ENCODE peak calls at places on chromosome 10, in four cellular contexts. F is HCT116, U is K562, V is HepG2. Y is an unnamed sample.

GRCh38 chr10:88544140-88544870 is 38.8 kb downstream of the RNLS start:
- DNase-seq in F (no peak), U (no peak), V (no peak), Y (no peak)

GRCh38 chr10:71515531-71516172 is 118.9 kb downstream of the CDH23 start:
- DNase-seq in F (no peak), U (no peak), V (no peak), Y (no peak)

GRCh38 chr10:133453516-133454203 is at the start of gene SCART1:
- DNase-seq in F (no peak), U (no peak), V (no peak), Y (no peak)

GRCh38 chr10:91974960-91975359 is 51.4 kb downstream of the BTAF1 start:
- DNase-seq in F (no peak), U (no peak), V (no peak), Y (peak; percentile 8)

GRCh38 chr10:132889091-132889490 is 53.3 kb downstream of the CFAP46 start:
- DNase-seq in F (no peak), U (no peak), V (no peak), Y (no peak)

GRCh38 chr10:86684305-86684704 is 16.0 kb downstream of the LDB3 start:
- DNase-seq in F (no peak), U (peak; percentile 36), V (no peak), Y (no peak)

GRCh38 chr10:28533571-28534304 is 820 bp downstream of the WAC start:
- DNase-seq in F (no peak), U (peak; percentile 58), V (peak; percentile 13), Y (no peak)

GRCh38 chr10:108662975-108663374 is 1260.3 kb downstream of the XPNPEP1 start:
- DNase-seq in F (no peak), U (no peak), V (no peak), Y (no peak)

GRCh38 chr10:117007080-117007479 is 2.1 kb upstream of the SHTN1 start:
- DNase-seq in F (peak; percentile 81), U (peak; percentile 23), V (peak; percentile 25), Y (peak; percentile 15)

GRCh38 chr10:100291356-100291755 is 4.9 kb upstream of the BLOC1S2 start:
- DNase-seq in F (no peak), U (no peak), V (no peak), Y (no peak)

GRCh38 chr10:116272497-116273221 is at the start of gene GFRA1:
- DNase-seq in F (no peak), U (no peak), V (no peak), Y (no peak)

GRCh38 chr10:31460242-31460641 is 141.2 kb downstream of the ZEB1 start:
- DNase-seq in F (no peak), U (no peak), V (no peak), Y (no peak)

GRCh38 chr10:79044846-79045245 is 23.9 kb upstream of the ZMIZ1 start:
- DNase-seq in F (no peak), U (no peak), V (no peak), Y (no peak)

GRCh38 chr10:373516-374309 is 238.5 kb downstream of the ZMYND11 start:
- DNase-seq in F (no peak), U (no peak), V (peak; percentile 80), Y (no peak)

GRCh38 chr10:28280652-28281051 is 22.2 kb downstream of the MPP7 start:
- DNase-seq in F (no peak), U (no peak), V (no peak), Y (no peak)

GRCh38 chr10:117254774-117255735 is 14.1 kb downstream of the SLC18A2 start:
- DNase-seq in F (no peak), U (no peak), V (no peak), Y (no peak)

GRCh38 chr10:91422915-91423314 is 12.8 kb downstream of the HECTD2 start:
- DNase-seq in F (no peak), U (no peak), V (no peak), Y (no peak)

GRCh38 chr10:51907342-51907741 is 207.9 kb upstream of the CSTF2T start:
- DNase-seq in F (no peak), U (no peak), V (no peak), Y (no peak)

GRCh38 chr10:3563298-3563697 is 221.7 kb downstream of the KLF6 start:
- DNase-seq in F (no peak), U (no peak), V (no peak), Y (no peak)

GRCh38 chr10:6694447-6695155 is 114.5 kb upstream of the PRKCQ start:
- DNase-seq in F (no peak), U (no peak), V (no peak), Y (no peak)

GRCh38 chr10:129740532-129741279 is 223.4 kb downstream of the EBF3 start:
- DNase-seq in F (no peak), U (no peak), V (no peak), Y (no peak)

GRCh38 chr10:122461367-122461728 is at the start of gene HTRA1:
- DNase-seq in F (no peak), U (no peak), V (no peak), Y (no peak)

GRCh38 chr10:35079763-35080162 is 10.4 kb downstream of the CUL2 start:
- DNase-seq in F (peak; percentile 15), U (no peak), V (no peak), Y (no peak)

GRCh38 chr10:113961261-113961938 is 82.3 kb upstream of the ADRB1 start:
- DNase-seq in F (no peak), U (no peak), V (no peak), Y (no peak)

GRCh38 chr10:18066947-18067346 is 73.3 kb upstream of the CACNB2 start:
- DNase-seq in F (no peak), U (no peak), V (no peak), Y (no peak)

GRCh38 chr10:15427836-15428414 is 56.8 kb upstream of the FAM171A1 start:
- DNase-seq in F (peak; percentile 35), U (peak; percentile 21), V (peak; percentile 41), Y (no peak)

GRCh38 chr10:76433161-76434005 is 1002.0 kb downstream of the LRMDA start:
- DNase-seq in F (no peak), U (no peak), V (peak; percentile 9), Y (no peak)

DNA sequence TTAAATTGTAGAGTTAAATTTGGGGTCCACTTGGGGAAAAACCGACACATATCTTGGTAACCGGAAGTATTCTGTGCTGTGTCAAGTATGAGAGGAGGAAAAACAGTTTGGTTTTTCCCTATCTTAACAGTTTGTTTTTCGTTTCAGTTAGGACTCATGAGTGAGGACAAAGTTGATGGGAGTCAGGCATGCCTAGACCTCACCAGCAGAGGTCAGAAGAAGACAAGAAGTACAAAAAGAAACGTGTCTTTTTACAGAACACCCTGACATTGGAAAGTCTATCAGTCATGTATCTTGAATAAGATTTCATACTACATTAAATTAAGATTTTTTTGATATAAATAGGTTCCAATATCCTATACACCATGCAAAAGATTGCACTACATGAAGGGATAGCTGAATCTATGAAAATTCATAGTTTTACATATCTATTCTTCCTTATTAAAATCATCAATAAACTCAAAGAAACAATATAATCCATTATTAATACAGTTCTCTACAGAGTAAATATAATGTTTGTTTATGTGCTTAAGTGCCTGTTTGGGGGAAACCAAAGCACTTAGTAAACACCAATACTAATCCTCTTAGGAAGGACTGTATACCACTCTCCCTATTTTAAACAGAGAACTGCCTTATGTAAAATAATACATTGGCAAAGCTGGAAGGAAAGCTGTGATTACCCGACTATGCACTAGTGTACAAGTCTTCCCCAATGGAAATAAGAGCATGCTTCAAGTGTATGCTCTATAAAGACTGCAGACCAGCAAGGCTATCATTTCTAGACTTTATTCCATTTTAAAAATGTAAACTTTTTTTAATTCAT is 95.6 kb downstream of the USP6NL start:
- DNase-seq in F (peak; percentile 54), U (peak; percentile 56), V (peak; percentile 68), Y (peak; percentile 43)
- H3K27ac ChIP-seq in F (no peak overlapping the region), U (peak overlapping the region; percentile 41), V (no peak overlapping the region), Y (no peak overlapping the region)

GRCh38 chr10:131654471-131655087 is 246.2 kb upstream of the PPP2R2D start:
- DNase-seq in F (no peak), U (no peak), V (no peak), Y (no peak)

GRCh38 chr10:131653140-131653539 is 247.7 kb upstream of the PPP2R2D start:
- DNase-seq in F (no peak), U (no peak), V (no peak), Y (no peak)

GRCh38 chr10:131652416-131652815 is 248.4 kb upstream of the PPP2R2D start:
- DNase-seq in F (no peak), U (no peak), V (no peak), Y (no peak)

GRCh38 chr10:131655101-131655849 is 245.5 kb upstream of the PPP2R2D start:
- DNase-seq in F (no peak), U (no peak), V (no peak), Y (no peak)

GRCh38 chr10:131653550-131654470 is 247.0 kb upstream of the PPP2R2D start:
- DNase-seq in F (no peak), U (no peak), V (no peak), Y (no peak)
- TF ChIP-seq TCF7L2 in F (no peak), U (no peak), V (no peak), Y (no peak)

DNA sequence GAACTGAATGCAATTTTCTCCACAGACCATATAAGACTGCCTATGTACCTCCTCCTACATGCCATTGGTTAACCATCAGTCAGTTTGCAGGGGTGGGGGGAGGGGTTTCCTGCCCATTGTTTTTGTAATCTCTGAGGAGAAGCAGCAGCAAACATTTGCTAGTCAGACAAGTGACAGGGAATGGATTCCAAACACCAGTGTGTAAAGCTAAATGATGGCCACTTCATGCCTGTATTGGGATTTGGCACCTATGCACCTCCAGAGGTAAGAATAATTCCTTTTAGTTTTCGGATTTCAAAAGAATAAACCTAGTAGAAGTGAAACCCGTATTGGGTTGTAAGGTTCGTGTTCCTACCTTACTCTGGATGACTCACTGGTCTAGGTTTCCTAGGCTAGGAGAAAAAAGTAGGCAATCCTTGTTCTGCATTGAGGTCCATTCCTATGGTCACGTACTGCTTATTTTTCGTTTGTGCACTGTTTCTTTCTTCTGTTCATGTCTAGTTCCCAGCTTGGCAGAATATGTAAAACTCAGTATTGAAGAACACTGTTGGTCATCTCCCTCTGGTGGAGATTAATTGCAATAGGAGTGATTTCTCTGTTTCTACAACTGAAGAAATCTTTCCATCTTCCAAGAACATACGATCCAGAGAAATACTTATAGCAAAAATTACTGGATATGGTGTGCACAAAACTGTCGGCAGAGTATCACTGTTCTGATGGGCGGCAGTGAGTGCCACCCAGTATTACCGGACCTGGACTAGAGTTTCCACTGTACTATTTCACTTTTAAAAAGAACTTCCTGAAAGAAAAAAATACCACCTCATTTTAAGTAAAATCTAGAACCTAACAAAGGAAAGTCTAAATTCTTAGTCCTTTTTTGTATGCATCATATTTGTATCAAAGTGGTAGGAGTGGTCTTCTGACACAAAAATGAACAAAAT is at the start of gene AKR1C3:
- DNase-seq in F (peak; percentile 51), U (peak; percentile 30), V (peak; percentile 78), Y (no peak)
- H3K27ac ChIP-seq in F (no peak within 1 kb of the TSS), U (peak within 1 kb of the TSS; percentile 42), V (peak within 1 kb of the TSS; percentile 83), Y (no peak within 1 kb of the TSS)

GRCh38 chr10:110779489-110779888 is 92.2 kb upstream of the PDCD4 start:
- DNase-seq in F (no peak), U (no peak), V (no peak), Y (no peak)
- TF ChIP-seq TCF7L2 in F (no peak), U (no peak), V (no peak), Y (no peak)

GRCh38 chr10:44030132-44030531 is 354.8 kb downstream of the CXCL12 start:
- DNase-seq in F (no peak), U (no peak), V (no peak), Y (no peak)
- H3K27ac ChIP-seq in F (no peak overlapping the region), U (no peak overlapping the region), V (no peak overlapping the region), Y (no peak overlapping the region)

Y was measured in Panc1.